ENCODE peak calls at places on chromosome 13, in ten cellular contexts. J is adrenal gland; A is fibroblast of lung; S is GM03348; C is NCI-H2029 treated with DMSO at 0.1 percent for 48 hours; B is naive thymus-derived CD4-positive, alpha-beta T cell; Z is AG08395; I is stimulated activated CD4-positive, alpha-beta T cell treated with anti-CD3 and anti-CD28 coated beads, Interleukin-2, amount 100 ng/mL, for 48 hours; P is NCI-H510A treated with DMSO at 0.1 percent for 48 hours; W is stimulated activated CD8-positive, alpha-beta memory T cell treated with anti-CD3 and anti-CD28 coated beads, Interleukin-4, amount 100 ng/mL, for 48 hours. Y is an unnamed sample.

GRCh38 chr13:54415753-54416366 is 1387.2 kb downstream of the OLFM4 start:
- DNase-seq in J (no peak), A (no peak), S (no peak), C (no peak), B (no peak), Z (no peak), I (no peak), P (no peak), W (no peak), Y (no peak)

GRCh38 chr13:101127741-101128353 is 288.5 kb downstream of the NALCN start:
- DNase-seq in J (peak), A (peak), S (peak), C (peak), B (no peak), Z (peak), I (peak), P (peak), W (no peak), Y (no peak)

GRCh38 chr13:50415428-50415827 is 400.2 kb downstream of the KCNRG start:
- DNase-seq in J (no peak), A (no peak), S (no peak), C (no peak), B (no peak), Z (no peak), I (no peak), P (no peak), W (no peak), Y (no peak)

GRCh38 chr13:98411617-98412310 is 165.1 kb downstream of the STK24 start:
- DNase-seq in J (peak), A (no peak), S (peak), C (no peak), B (peak), Z (no peak), I (no peak), P (no peak), W (no peak), Y (no peak)

GRCh38 chr13:71870036-71870435 is 3.0 kb upstream of the DACH1 start:
- DNase-seq in J (no peak), A (no peak), S (no peak), C (no peak), B (no peak), Z (no peak), I (no peak), P (no peak), W (no peak), Y (no peak)

GRCh38 chr13:100129605-100130004 is 40.7 kb downstream of the PCCA start:
- DNase-seq in J (peak), A (no peak), S (no peak), C (no peak), B (no peak), Z (peak), I (no peak), P (no peak), W (no peak), Y (no peak)

GRCh38 chr13:44040754-44041100 is 161.0 kb downstream of the LACC1 start:
- DNase-seq in J (no peak), A (peak), S (peak), C (no peak), B (no peak), Z (no peak), I (no peak), P (no peak), W (no peak), Y (no peak)

GRCh38 chr13:106958690-106959089 is 390.8 kb upstream of the ARGLU1 start:
- DNase-seq in J (no peak), A (no peak), S (no peak), C (no peak), B (no peak), Z (no peak), I (no peak), P (no peak), W (no peak), Y (no peak)

GRCh38 chr13:99977334-99977911 is 4.2 kb upstream of the ZIC2 start:
- DNase-seq in J (no peak), A (no peak), S (no peak), C (no peak), B (no peak), Z (no peak), I (no peak), P (no peak), W (no peak), Y (no peak)

GRCh38 chr13:24185591-24186232 is 25.2 kb downstream of the SPATA13 start:
- DNase-seq in J (no peak), A (peak), S (no peak), C (no peak), B (no peak), Z (no peak), I (no peak), P (no peak), W (no peak), Y (no peak)

GRCh38 chr13:47178090-47178950 is 281.5 kb upstream of the HTR2A start:
- DNase-seq in J (no peak), A (peak), S (no peak), C (no peak), B (no peak), Z (no peak), I (no peak), P (no peak), W (no peak), Y (no peak)

GRCh38 chr13:113904411-113904810 is 40.5 kb upstream of the GAS6 start:
- DNase-seq in J (peak), A (no peak), S (peak), C (no peak), B (no peak), Z (no peak), I (peak), P (no peak), W (peak), Y (no peak)

GRCh38 chr13:97934590-97934989 is 18.9 kb upstream of the IPO5 start:
- DNase-seq in J (no peak), A (no peak), S (no peak), C (no peak), B (no peak), Z (no peak), I (no peak), P (no peak), W (no peak), Y (no peak)

GRCh38 chr13:33109319-33109718 is 93.1 kb downstream of the KL start:
- DNase-seq in J (no peak), A (peak), S (peak), C (no peak), B (no peak), Z (peak), I (no peak), P (no peak), W (no peak), Y (no peak)

GRCh38 chr13:57634829-57635165 is 3.3 kb downstream of the PCDH17 start:
- DNase-seq in J (peak), A (no peak), S (no peak), C (no peak), B (no peak), Z (no peak), I (no peak), P (no peak), W (no peak), Y (no peak)

Y was measured in cerebellar nuclear complex.